ENCODE peak calls at places on chromosomes 12 and 14, in eight cellular contexts. J is T-helper 9 cell; A is lower leg skin; X is C1 segment of cervical spinal cord; V is central memory CD4-positive, alpha-beta T cell; N is neural progenitor cell; Y is mucosa of descending colon; M is HuH-7.5. T is an unnamed sample.

GRCh38 chr12:92059976-92060375 is 85.7 kb downstream of the BTG1 start:
- DNase-seq in M (no peak), J (no peak), Y (no peak), X (no peak), A (no peak), N (no peak), V (no peak), T (no peak)

GRCh38 chr12:19739195-19739776 is 300.0 kb downstream of the AEBP2 start:
- DNase-seq in M (peak; percentile 58), X (peak; percentile 0), Y (peak; percentile 88), A (no peak), V (peak; percentile 9), J (no peak), N (peak; percentile 61), T (peak; percentile 50)

GRCh38 chr12:87575906-87576305 is 453.3 kb downstream of the C12orf50 start:
- DNase-seq in X (no peak), N (peak; percentile 16), V (no peak), J (no peak), Y (no peak), A (no peak), M (no peak), T (no peak)

GRCh38 chr12:57724003-57724935 is 14.3 kb downstream of the AGAP2 start:
- DNase-seq in A (peak; percentile 79), Y (no peak), M (no peak), X (no peak), V (no peak), N (no peak), J (no peak), T (no peak)

GRCh38 chr14:75854247-75854799 is 127.5 kb downstream of the TGFB3 start:
- DNase-seq in Y (no peak), J (no peak), M (no peak), X (no peak), A (no peak), V (no peak), N (no peak), T (no peak)

GRCh38 chr12:121483950-121484349 is 84.0 kb downstream of the RNF34 start:
- DNase-seq in N (no peak), Y (no peak), J (no peak), A (no peak), M (no peak), V (no peak), X (no peak), T (no peak)

GRCh38 chr12:1595026-1595561 is 713 bp upstream of the FBXL14 start:
- DNase-seq in J (no peak), A (no peak), V (peak; percentile 23), M (no peak), Y (peak; percentile 51), X (peak; percentile 67), N (peak; percentile 39), T (no peak)

GRCh38 chr12:53781218-53781801 is 29.5 kb upstream of the CISTR start:
- DNase-seq in N (no peak), A (no peak), Y (no peak), M (no peak), X (peak; percentile 6), V (no peak), J (no peak), T (no peak)

GRCh38 chr14:50272498-50272897 is 39.5 kb downstream of the L2HGDH start:
- DNase-seq in X (no peak), J (no peak), N (no peak), Y (no peak), M (no peak), V (no peak), A (no peak), T (no peak)

GRCh38 chr14:64721391-64721791 is 17.2 kb downstream of the PLEKHG3 start:
- DNase-seq in X (no peak), J (no peak), V (no peak), A (no peak), N (no peak), Y (peak; percentile 70), M (no peak), T (no peak)

GRCh38 chr14:55071051-55071450 is 19.6 kb downstream of the MAPK1IP1L start:
- DNase-seq in A (no peak), N (no peak), V (no peak), X (no peak), J (no peak), M (no peak), Y (no peak), T (no peak)

GRCh38 chr12:50351120-50352043 is 45.0 kb downstream of the FAM186A start:
- DNase-seq in M (no peak), Y (peak; percentile 76), A (no peak), J (no peak), N (no peak), V (no peak), X (no peak), T (no peak)

GRCh38 chr12:113088971-113089756 is 32.6 kb downstream of the DTX1 start:
- DNase-seq in X (no peak), A (no peak), N (no peak), M (no peak), J (peak; percentile 27), Y (no peak), V (peak; percentile 35), T (peak; percentile 34)

GRCh38 chr12:12384601-12385321 is 27.9 kb downstream of the BORCS5 start:
- DNase-seq in M (peak; percentile 58), X (no peak), A (no peak), V (peak; percentile 22), J (no peak), Y (peak; percentile 47), N (peak; percentile 32), T (no peak)

GRCh38 chr12:91127296-91127695 is 16.0 kb upstream of the LUM start:
- DNase-seq in V (no peak), J (no peak), Y (no peak), M (no peak), X (no peak), N (no peak), A (no peak), T (no peak)

GRCh38 chr14:49915085-49915484 is 22.2 kb downstream of the ARF6 start:
- DNase-seq in M (no peak), A (no peak), X (no peak), Y (no peak), N (no peak), V (no peak), J (no peak), T (no peak)

GRCh38 chr12:100959481-100959880 is 164.9 kb downstream of the ANO4 start:
- DNase-seq in Y (no peak), A (no peak), M (no peak), V (no peak), N (no peak), J (no peak), X (no peak), T (no peak)

GRCh38 chr12:51593539-51593938 is 2.5 kb downstream of the SCN8A start:
- DNase-seq in M (peak; percentile 39), N (peak; percentile 73), J (no peak), A (no peak), V (no peak), Y (peak; percentile 62), X (peak; percentile 32), T (peak; percentile 52)

GRCh38 chr12:32559434-32559833 is 119.7 kb upstream of the DNM1L start:
- DNase-seq in J (no peak), N (no peak), A (no peak), V (no peak), X (no peak), M (no peak), Y (no peak), T (no peak)

GRCh38 chr14:63203618-63204406 is 431 bp upstream of the RHOJ start:
- DNase-seq in Y (peak; percentile 52), M (no peak), J (no peak), X (peak; percentile 47), A (peak; percentile 92), N (peak; percentile 77), V (no peak), T (peak; percentile 76)

GRCh38 chr12:26119391-26119981 is 5.4 kb downstream of the BHLHE41 start:
- DNase-seq in J (no peak), A (no peak), M (peak; percentile 54), Y (peak; percentile 67), X (peak; percentile 79), V (no peak), N (peak; percentile 51), T (no peak)

GRCh38 chr12:29427964-29428363 is 47.0 kb upstream of the ERGIC2 start:
- DNase-seq in X (no peak), J (no peak), V (no peak), M (no peak), N (peak; percentile 23), A (no peak), Y (peak; percentile 6), T (no peak)

GRCh38 chr12:109902866-109903265 is 2.8 kb downstream of the TCHP start:
- DNase-seq in Y (no peak), A (no peak), X (no peak), N (peak; percentile 37), M (no peak), J (no peak), V (no peak), T (no peak)

GRCh38 chr14:56666294-56666693 is 86.7 kb downstream of the TMEM260 start:
- DNase-seq in Y (peak; percentile 4), X (no peak), A (no peak), M (no peak), N (no peak), V (no peak), J (no peak), T (no peak)

GRCh38 chr14:67480011-67480410 is 8.5 kb downstream of the TMEM229B start:
- DNase-seq in V (no peak), J (no peak), A (no peak), X (peak; percentile 27), M (peak; percentile 29), N (no peak), Y (no peak), T (no peak)